ENCODE peak calls at places on chromosomes 7 and 10, in seven cellular contexts. One of them, this sample, is unnamed.

GRCh38 chr7:118754608-118755007 is 530.1 kb downstream of the ANKRD7 start:
- DNase-seq in GM06990: no peak
- DNase-seq in EL: no peak
- DNase-seq in choroid plexus epithelial cell: no peak
- DNase-seq in fibroblast of gingiva: no peak
- DNase-seq in ovary: no peak
- DNase-seq in transverse colon: no peak
- DNase-seq in this sample: no peak

GRCh38 chr7:45661302-45661995 is 87.3 kb downstream of the ADCY1 start:
- DNase-seq in GM06990: no peak
- DNase-seq in EL: no peak
- DNase-seq in choroid plexus epithelial cell: no peak
- DNase-seq in fibroblast of gingiva: no peak
- DNase-seq in ovary: no peak
- DNase-seq in transverse colon: no peak
- DNase-seq in this sample: no peak

GRCh38 chr7:537911-538634 is 18.4 kb upstream of the PDGFA start:
- DNase-seq in GM06990: no peak
- DNase-seq in EL: peak
- DNase-seq in choroid plexus epithelial cell: peak
- DNase-seq in fibroblast of gingiva: peak
- DNase-seq in ovary: no peak
- DNase-seq in transverse colon: peak
- DNase-seq in this sample: peak

GRCh38 chr10:71068811-71069411 is 143.5 kb upstream of the UNC5B start:
- DNase-seq in GM06990: no peak
- DNase-seq in EL: peak
- DNase-seq in choroid plexus epithelial cell: peak
- DNase-seq in fibroblast of gingiva: peak
- DNase-seq in ovary: no peak
- DNase-seq in transverse colon: no peak
- DNase-seq in this sample: no peak

GRCh38 chr7:78225534-78225933 is 427.0 kb downstream of the PHTF2 start:
- DNase-seq in GM06990: no peak
- DNase-seq in EL: peak
- DNase-seq in choroid plexus epithelial cell: peak
- DNase-seq in fibroblast of gingiva: no peak
- DNase-seq in ovary: peak
- DNase-seq in transverse colon: no peak
- DNase-seq in this sample: no peak

GRCh38 chr10:109866168-109866994 is 56.9 kb downstream of the XPNPEP1 start:
- DNase-seq in GM06990: no peak
- DNase-seq in EL: peak
- DNase-seq in choroid plexus epithelial cell: peak
- DNase-seq in fibroblast of gingiva: no peak
- DNase-seq in ovary: no peak
- DNase-seq in transverse colon: no peak
- DNase-seq in this sample: peak

GRCh38 chr10:131948501-131948900 is 33.2 kb downstream of the BNIP3 start:
- DNase-seq in GM06990: no peak
- DNase-seq in EL: no peak
- DNase-seq in choroid plexus epithelial cell: no peak
- DNase-seq in fibroblast of gingiva: no peak
- DNase-seq in ovary: no peak
- DNase-seq in transverse colon: no peak
- DNase-seq in this sample: no peak

GRCh38 chr10:124520553-124521428 is 59.2 kb downstream of the LHPP start:
- DNase-seq in GM06990: no peak
- DNase-seq in EL: no peak
- DNase-seq in choroid plexus epithelial cell: peak
- DNase-seq in fibroblast of gingiva: no peak
- DNase-seq in ovary: no peak
- DNase-seq in transverse colon: no peak
- DNase-seq in this sample: no peak

GRCh38 chr10:35959103-35959740 is 317.1 kb upstream of the FZD8 start:
- DNase-seq in GM06990: no peak
- DNase-seq in EL: no peak
- DNase-seq in choroid plexus epithelial cell: no peak
- DNase-seq in fibroblast of gingiva: no peak
- DNase-seq in ovary: no peak
- DNase-seq in transverse colon: no peak
- DNase-seq in this sample: no peak

GRCh38 chr10:71631007-71631859 is 88.3 kb downstream of the C10orf105 start:
- DNase-seq in GM06990: no peak
- DNase-seq in EL: no peak
- DNase-seq in choroid plexus epithelial cell: no peak
- DNase-seq in fibroblast of gingiva: no peak
- DNase-seq in ovary: no peak
- DNase-seq in transverse colon: no peak
- DNase-seq in this sample: no peak

GRCh38 chr7:138753611-138754010 is 44.2 kb upstream of the TMEM213 start:
- DNase-seq in GM06990: no peak
- DNase-seq in EL: no peak
- DNase-seq in choroid plexus epithelial cell: no peak
- DNase-seq in fibroblast of gingiva: no peak
- DNase-seq in ovary: no peak
- DNase-seq in transverse colon: no peak
- DNase-seq in this sample: no peak

GRCh38 chr7:100983451-100984187 is 14.3 kb downstream of the MUC12 start:
- DNase-seq in GM06990: no peak
- DNase-seq in EL: peak
- DNase-seq in choroid plexus epithelial cell: peak
- DNase-seq in fibroblast of gingiva: peak
- DNase-seq in ovary: no peak
- DNase-seq in transverse colon: peak
- DNase-seq in this sample: no peak

GRCh38 chr10:104123397-104123796 is 1.4 kb downstream of the SFR1 start:
- DNase-seq in GM06990: no peak
- DNase-seq in EL: no peak
- DNase-seq in choroid plexus epithelial cell: peak
- DNase-seq in fibroblast of gingiva: peak
- DNase-seq in ovary: no peak
- DNase-seq in transverse colon: no peak
- DNase-seq in this sample: no peak

GRCh38 chr10:22334414-22335203 is 10.7 kb upstream of the SPAG6 start:
- DNase-seq in GM06990: no peak
- DNase-seq in EL: no peak
- DNase-seq in choroid plexus epithelial cell: no peak
- DNase-seq in fibroblast of gingiva: no peak
- DNase-seq in ovary: peak
- DNase-seq in transverse colon: no peak
- DNase-seq in this sample: no peak

GRCh38 chr10:84308481-84309304 is 19.7 kb upstream of the CCSER2 start:
- DNase-seq in GM06990: peak
- DNase-seq in EL: peak
- DNase-seq in choroid plexus epithelial cell: peak
- DNase-seq in fibroblast of gingiva: peak
- DNase-seq in ovary: no peak
- DNase-seq in transverse colon: peak
- DNase-seq in this sample: no peak

GRCh38 chr10:133018491-133018890 is 69.2 kb upstream of the ADGRA1 start:
- DNase-seq in GM06990: no peak
- DNase-seq in EL: no peak
- DNase-seq in choroid plexus epithelial cell: no peak
- DNase-seq in fibroblast of gingiva: no peak
- DNase-seq in ovary: no peak
- DNase-seq in transverse colon: no peak
- DNase-seq in this sample: no peak

GRCh38 chr7:41890631-41891265 is 187.9 kb upstream of the INHBA start:
- DNase-seq in GM06990: no peak
- DNase-seq in EL: no peak
- DNase-seq in choroid plexus epithelial cell: no peak
- DNase-seq in fibroblast of gingiva: no peak
- DNase-seq in ovary: no peak
- DNase-seq in transverse colon: no peak
- DNase-seq in this sample: no peak

GRCh38 chr10:133027480-133027879 is 60.2 kb upstream of the ADGRA1 start:
- DNase-seq in GM06990: no peak
- DNase-seq in EL: no peak
- DNase-seq in choroid plexus epithelial cell: no peak
- DNase-seq in fibroblast of gingiva: no peak
- DNase-seq in ovary: no peak
- DNase-seq in transverse colon: no peak
- DNase-seq in this sample: no peak

GRCh38 chr10:79304479-79305087 is 42.7 kb upstream of the PPIF start:
- DNase-seq in GM06990: no peak
- DNase-seq in EL: no peak
- DNase-seq in choroid plexus epithelial cell: no peak
- DNase-seq in fibroblast of gingiva: no peak
- DNase-seq in ovary: no peak
- DNase-seq in transverse colon: no peak
- DNase-seq in this sample: no peak

GRCh38 chr7:1566687-1567081 is 3.1 kb downstream of the PSMG3 start:
- DNase-seq in GM06990: no peak
- DNase-seq in EL: no peak
- DNase-seq in choroid plexus epithelial cell: no peak
- DNase-seq in fibroblast of gingiva: no peak
- DNase-seq in ovary: no peak
- DNase-seq in transverse colon: peak
- DNase-seq in this sample: no peak

GRCh38 chr7:85286449-85286848 is 99.6 kb upstream of the SEMA3D start:
- DNase-seq in GM06990: no peak
- DNase-seq in EL: peak
- DNase-seq in choroid plexus epithelial cell: no peak
- DNase-seq in fibroblast of gingiva: peak
- DNase-seq in ovary: no peak
- DNase-seq in transverse colon: no peak
- DNase-seq in this sample: no peak

GRCh38 chr10:73641272-73642060 is at the start of gene MYOZ1:
- DNase-seq in GM06990: no peak
- DNase-seq in EL: peak
- DNase-seq in choroid plexus epithelial cell: peak
- DNase-seq in fibroblast of gingiva: no peak
- DNase-seq in ovary: no peak
- DNase-seq in transverse colon: no peak
- DNase-seq in this sample: no peak

GRCh38 chr7:47596502-47597202 is 14.7 kb upstream of the TNS3 start:
- DNase-seq in GM06990: no peak
- DNase-seq in EL: no peak
- DNase-seq in choroid plexus epithelial cell: no peak
- DNase-seq in fibroblast of gingiva: no peak
- DNase-seq in ovary: no peak
- DNase-seq in transverse colon: no peak
- DNase-seq in this sample: no peak

GRCh38 chr7:151814400-151814914 is 62.5 kb downstream of the PRKAG2 start:
- DNase-seq in GM06990: no peak
- DNase-seq in EL: no peak
- DNase-seq in choroid plexus epithelial cell: no peak
- DNase-seq in fibroblast of gingiva: no peak
- DNase-seq in ovary: no peak
- DNase-seq in transverse colon: no peak
- DNase-seq in this sample: no peak

GRCh38 chr10:66045859-66046258 is 880.0 kb upstream of the LRRTM3 start:
- DNase-seq in GM06990: no peak
- DNase-seq in EL: no peak
- DNase-seq in choroid plexus epithelial cell: no peak
- DNase-seq in fibroblast of gingiva: no peak
- DNase-seq in ovary: no peak
- DNase-seq in transverse colon: no peak
- DNase-seq in this sample: no peak

GRCh38 chr10:62732841-62733653 is 71.5 kb upstream of the ADO start:
- DNase-seq in GM06990: peak
- DNase-seq in EL: peak
- DNase-seq in choroid plexus epithelial cell: peak
- DNase-seq in fibroblast of gingiva: no peak
- DNase-seq in ovary: no peak
- DNase-seq in transverse colon: no peak
- DNase-seq in this sample: no peak

GRCh38 chr7:86784765-86785164 is 141.1 kb downstream of the GRM3 start:
- DNase-seq in GM06990: no peak
- DNase-seq in EL: no peak
- DNase-seq in choroid plexus epithelial cell: no peak
- DNase-seq in fibroblast of gingiva: no peak
- DNase-seq in ovary: no peak
- DNase-seq in transverse colon: no peak
- DNase-seq in this sample: no peak

GRCh38 chr7:92056276-92056675 is 78.0 kb downstream of the CYP51A1 start:
- DNase-seq in GM06990: no peak
- DNase-seq in EL: no peak
- DNase-seq in choroid plexus epithelial cell: no peak
- DNase-seq in fibroblast of gingiva: no peak
- DNase-seq in ovary: no peak
- DNase-seq in transverse colon: no peak
- DNase-seq in this sample: no peak

GRCh38 chr7:135755351-135755753 is 6.7 kb upstream of the FAM180A start:
- DNase-seq in GM06990: no peak
- DNase-seq in EL: no peak
- DNase-seq in choroid plexus epithelial cell: no peak
- DNase-seq in fibroblast of gingiva: peak
- DNase-seq in ovary: no peak
- DNase-seq in transverse colon: no peak
- DNase-seq in this sample: no peak

GRCh38 chr10:93468532-93469213 is 13.5 kb downstream of the MYOF start:
- DNase-seq in GM06990: no peak
- DNase-seq in EL: peak
- DNase-seq in choroid plexus epithelial cell: peak
- DNase-seq in fibroblast of gingiva: peak
- DNase-seq in ovary: no peak
- DNase-seq in transverse colon: no peak
- DNase-seq in this sample: no peak

GRCh38 chr7:142104550-142105527 is 6.7 kb upstream of the MGAM2 start:
- DNase-seq in GM06990: no peak
- DNase-seq in EL: peak
- DNase-seq in choroid plexus epithelial cell: peak
- DNase-seq in fibroblast of gingiva: no peak
- DNase-seq in ovary: no peak
- DNase-seq in transverse colon: peak
- DNase-seq in this sample: peak

GRCh38 chr10:48716393-48716792 is 31.7 kb downstream of the WDFY4 start:
- DNase-seq in GM06990: no peak
- DNase-seq in EL: no peak
- DNase-seq in choroid plexus epithelial cell: no peak
- DNase-seq in fibroblast of gingiva: no peak
- DNase-seq in ovary: no peak
- DNase-seq in transverse colon: no peak
- DNase-seq in this sample: no peak